ENCODE peak calls at places on chromosome 16, in nine cellular contexts. S is HCT116; D is AG04450; W is fibroblast of the conjunctiva; P is fibroblast of pulmonary artery; O is HFF-Myc; U is CD8-positive, alpha-beta T cell; Y is T1000; I is A549. T is an unnamed sample.
A peak's percentile ranks its signal among the peaks of the same experiment; 100 is the strongest.

GRCh38 chr16:27446721-27447120 is 44.7 kb downstream of the IL21R start:
- DNase-seq in P (no peak), S (no peak), I (no peak), Y (no peak), D (no peak), O (no peak), U (peak; percentile 78), W (no peak), T (peak; percentile 78)

GRCh38 chr16:55661842-55662479 is 6.2 kb downstream of the SLC6A2 start:
- DNase-seq in O (peak; percentile 44), D (no peak), Y (peak; percentile 26), I (no peak), S (no peak), P (no peak), W (peak; percentile 42), U (no peak), T (no peak)

GRCh38 chr16:88194397-88195020 is 188.2 kb upstream of the ZNF469 start:
- DNase-seq in O (no peak), U (no peak), S (no peak), I (no peak), Y (no peak), W (no peak), P (no peak), D (no peak), T (no peak)

GRCh38 chr16:30458561-30459394 is 13.1 kb upstream of the SEPHS2 start:
- DNase-seq in Y (no peak), S (no peak), W (no peak), U (peak; percentile 60), D (no peak), O (no peak), I (no peak), P (no peak), T (peak; percentile 51)

GRCh38 chr16:29765167-29766032 is 12.7 kb upstream of the ZG16 start:
- DNase-seq in D (no peak), Y (no peak), U (no peak), I (no peak), P (no peak), O (no peak), W (no peak), S (peak; percentile 50), T (no peak)

GRCh38 chr16:57479422-57480126 is 6.7 kb downstream of the DOK4 start:
- DNase-seq in I (peak; percentile 82), S (no peak), P (peak; percentile 78), U (no peak), Y (no peak), O (peak; percentile 39), W (peak; percentile 31), D (no peak), T (no peak)

GRCh38 chr16:12587646-12588277 is 215.9 kb downstream of the CPPED1 start:
- DNase-seq in I (no peak), P (no peak), D (no peak), S (no peak), U (no peak), W (no peak), O (no peak), Y (no peak), T (no peak)

GRCh38 chr16:22008215-22009142 is 568 bp downstream of the MOSMO start:
- DNase-seq in D (no peak), Y (no peak), I (peak; percentile 16), W (no peak), S (no peak), U (no peak), O (no peak), P (no peak), T (no peak)

GRCh38 chr16:31477220-31478216 is 5.4 kb upstream of the SLC5A2 start:
- DNase-seq in W (no peak), O (no peak), Y (no peak), S (no peak), D (no peak), P (no peak), I (peak; percentile 21), U (no peak), T (no peak)

GRCh38 chr16:69243479-69243878 is 56.5 kb downstream of the SNTB2 start:
- DNase-seq in D (peak; percentile 47), O (no peak), S (no peak), U (no peak), P (peak; percentile 38), Y (no peak), W (peak; percentile 57), I (no peak), T (no peak)

GRCh38 chr16:8935989-8936388 is 27.7 kb downstream of the USP7 start:
- DNase-seq in W (no peak), O (no peak), U (no peak), I (peak; percentile 33), Y (no peak), S (no peak), P (no peak), D (no peak), T (no peak)

GRCh38 chr16:2053897-2054296 is 6.1 kb downstream of the TSC2 start:
- DNase-seq in W (no peak), D (no peak), S (no peak), P (no peak), O (no peak), I (no peak), Y (no peak), U (no peak), T (no peak)

GRCh38 chr16:77171750-77172635 is 19.0 kb upstream of the MON1B start:
- DNase-seq in U (no peak), S (peak; percentile 49), P (peak; percentile 76), I (peak; percentile 70), Y (no peak), O (peak; percentile 41), D (peak; percentile 16), W (peak; percentile 40), T (peak; percentile 24)

GRCh38 chr16:73778872-73779271 is 517.7 kb upstream of the PSMD7 start:
- DNase-seq in Y (no peak), W (no peak), I (no peak), D (no peak), U (no peak), P (no peak), S (no peak), O (no peak), T (no peak)

GRCh38 chr16:1705688-1706385 is at the start of gene MAPK8IP3:
- DNase-seq in U (peak; percentile 97), Y (peak; percentile 96), P (peak; percentile 88), D (peak; percentile 47), W (peak; percentile 79), I (peak; percentile 91), S (peak; percentile 77), O (peak; percentile 50), T (peak; percentile 93)

GRCh38 chr16:75319513-75320401 is 68.3 kb upstream of the BCAR1 start:
- DNase-seq in S (no peak), I (no peak), U (no peak), Y (peak; percentile 16), O (peak; percentile 67), P (peak; percentile 90), W (peak; percentile 63), D (peak; percentile 63), T (no peak)

GRCh38 chr16:58026705-58027340 is 1.3 kb downstream of the MMP15 start:
- DNase-seq in P (no peak), I (no peak), W (no peak), S (no peak), D (no peak), Y (no peak), U (no peak), O (no peak), T (no peak)

GRCh38 chr16:85088570-85089214 is 23.6 kb downstream of the CIBAR2 start:
- DNase-seq in U (no peak), S (no peak), Y (no peak), P (no peak), D (no peak), I (no peak), O (no peak), W (no peak), T (no peak)

GRCh38 chr16:9072806-9073341 is 18.6 kb upstream of the HAPSTR1 start:
- DNase-seq in U (no peak), D (peak; percentile 83), W (peak; percentile 47), Y (no peak), O (no peak), P (peak; percentile 64), S (no peak), I (no peak), T (no peak)

GRCh38 chr16:85365120-85365519 is 248.0 kb upstream of the GSE1 start:
- DNase-seq in I (no peak), U (no peak), D (no peak), O (no peak), Y (no peak), W (no peak), P (no peak), S (no peak), T (no peak)

GRCh38 chr16:11750056-11750455 is 7.4 kb upstream of the TXNDC11 start:
- DNase-seq in W (no peak), P (no peak), S (no peak), Y (no peak), D (no peak), U (no peak), I (no peak), O (no peak), T (no peak)

GRCh38 chr16:84689126-84689525 is 10.7 kb upstream of the USP10 start:
- DNase-seq in I (no peak), O (peak; percentile 90), P (peak; percentile 85), U (no peak), D (peak; percentile 83), W (peak; percentile 21), S (no peak), Y (no peak), T (no peak)

GRCh38 chr16:31147574-31147973 is 2.3 kb downstream of the PRSS36 start:
- DNase-seq in U (no peak), Y (no peak), O (no peak), I (no peak), S (no peak), W (no peak), D (no peak), P (no peak), T (no peak)

GRCh38 chr16:86501989-86502855 is 8.1 kb upstream of the FOXF1 start:
- DNase-seq in S (no peak), D (no peak), O (no peak), W (no peak), P (no peak), I (no peak), Y (no peak), U (no peak), T (no peak)

GRCh38 chr16:65657051-65657450 is 535.2 kb upstream of the CDH11 start:
- DNase-seq in Y (no peak), U (no peak), D (no peak), W (no peak), O (no peak), S (no peak), P (peak; percentile 20), I (no peak), T (no peak)